ENCODE peak calls at places on chromosomes 13 and 19, in five cellular contexts. J is neuronal stem cell, Z is sigmoid colon, N is Karpas-422, V is GM23338. P is an unnamed sample.

GRCh38 chr13:110001622-110002275 is 215.4 kb upstream of the IRS2 start:
- DNase-seq in J (no peak), Z (no peak), N (no peak), V (no peak), P (no peak)

GRCh38 chr13:106105153-106105552 is 430.3 kb downstream of the EFNB2 start:
- DNase-seq in J (no peak), Z (no peak), N (no peak), V (no peak), P (peak; percentile 87)

GRCh38 chr19:13051581-13052165 is 51.0 kb downstream of the LYL1 start:
- DNase-seq in J (peak; percentile 97), Z (peak; percentile 85), N (no peak), V (peak; percentile 95), P (peak; percentile 85)

GRCh38 chr19:55958356-55958755 is 10.7 kb downstream of the NLRP8 start:
- DNase-seq in J (no peak), Z (no peak), N (no peak), V (no peak), P (no peak)

GRCh38 chr13:61908906-61909305 is 493.3 kb upstream of the PCDH20 start:
- DNase-seq in J (no peak), Z (no peak), N (no peak), V (peak; percentile 54), P (no peak)

GRCh38 chr19:50580970-50581636 is 12.9 kb upstream of the LRRC4B start:
- DNase-seq in J (no peak), Z (no peak), N (no peak), V (no peak), P (no peak)

GRCh38 chr13:45773236-45773635 is 71.1 kb downstream of the CBY2 start:
- DNase-seq in J (no peak), Z (no peak), N (no peak), V (no peak), P (no peak)

GRCh38 chr13:38590796-38591507 is 95.9 kb upstream of the FREM2 start:
- DNase-seq in J (no peak), Z (no peak), N (no peak), V (no peak), P (no peak)

GRCh38 chr19:42111384-42111783 is 20.9 kb downstream of the POU2F2 start:
- DNase-seq in J (no peak), Z (no peak), N (no peak), V (no peak), P (no peak)

GRCh38 chr19:10450853-10451609 is 30.7 kb downstream of the PDE4A start:
- DNase-seq in J (no peak), Z (no peak), N (peak; percentile 94), V (peak; percentile 95), P (no peak)

GRCh38 chr13:61255035-61255796 is 160.4 kb downstream of the PCDH20 start:
- DNase-seq in J (no peak), Z (no peak), N (peak; percentile 53), V (peak; percentile 78), P (no peak)

GRCh38 chr13:56713656-56714055 is 427.1 kb upstream of the PRR20A start:
- DNase-seq in J (no peak), Z (no peak), N (no peak), V (peak; percentile 49), P (no peak)

GRCh38 chr13:110368408-110368807 is 61.3 kb downstream of the COL4A2 start:
- DNase-seq in J (no peak), Z (no peak), N (no peak), V (no peak), P (no peak)

GRCh38 chr19:10332158-10332964 is 968 bp downstream of the RAVER1 start:
- DNase-seq in J (no peak), Z (no peak), N (no peak), V (no peak), P (no peak)

GRCh38 chr19:32165750-32166149 is 179.7 kb upstream of the ZNF507 start:
- DNase-seq in J (no peak), Z (no peak), N (no peak), V (no peak), P (no peak)

GRCh38 chr13:98144501-98145350 is 1.8 kb downstream of the FARP1 start:
- DNase-seq in J (peak; percentile 53), Z (no peak), N (no peak), V (peak; percentile 78), P (peak; percentile 34)

GRCh38 chr19:31261019-31261595 is 88.1 kb downstream of the TSHZ3 start:
- DNase-seq in J (no peak), Z (no peak), N (no peak), V (no peak), P (no peak)

GRCh38 chr19:14528419-14529253 is 758 bp upstream of the TECR start:
- DNase-seq in J (no peak), Z (peak; percentile 75), N (no peak), V (no peak), P (no peak)

GRCh38 chr13:46753137-46753536 is 43.8 kb downstream of the ESD start:
- DNase-seq in J (no peak), Z (no peak), N (no peak), V (no peak), P (no peak)

GRCh38 chr13:87884874-87885273 is 213.7 kb downstream of the SLITRK5 start:
- DNase-seq in J (peak; percentile 15), Z (no peak), N (no peak), V (peak; percentile 40), P (no peak)

GRCh38 chr19:51398096-51398704 is 7.8 kb upstream of the C19orf84 start:
- DNase-seq in J (no peak), Z (no peak), N (peak; percentile 92), V (peak; percentile 70), P (no peak)

GRCh38 chr13:20363604-20364003 is 131.5 kb upstream of the GJB6 start:
- DNase-seq in J (no peak), Z (no peak), N (no peak), V (no peak), P (no peak)

GRCh38 chr13:37906880-37907279 is 37.3 kb upstream of the TRPC4 start:
- DNase-seq in J (no peak), Z (no peak), N (no peak), V (no peak), P (no peak)

GRCh38 chr13:113209336-113209879 is at the start of gene CUL4A:
- DNase-seq in J (peak; percentile 84), Z (peak; percentile 88), N (peak; percentile 88), V (peak; percentile 92), P (peak; percentile 72)

GRCh38 chr13:40377783-40378182 is 288.7 kb downstream of the FOXO1 start:
- DNase-seq in J (no peak), Z (no peak), N (no peak), V (no peak), P (no peak)

GRCh38 chr13:113183450-113184129 is 24.9 kb downstream of the PCID2 start:
- DNase-seq in J (no peak), Z (no peak), N (no peak), V (no peak), P (no peak)

GRCh38 chr19:15759962-15760565 is 22.3 kb downstream of the OR10H3 start:
- DNase-seq in J (no peak), Z (no peak), N (peak; percentile 70), V (no peak), P (peak; percentile 3)

GRCh38 chr13:106488075-106488474 is 47.4 kb downstream of the EFNB2 start:
- DNase-seq in J (no peak), Z (no peak), N (no peak), V (no peak), P (no peak)

GRCh38 chr13:111506621-111507020 is 186.2 kb downstream of the TEX29 start:
- DNase-seq in J (no peak), Z (no peak), N (no peak), V (no peak), P (no peak)

GRCh38 chr13:109606404-109607028 is 179.9 kb downstream of the IRS2 start:
- DNase-seq in J (no peak), Z (no peak), N (no peak), V (no peak), P (no peak)

GRCh38 chr13:24511824-24512207 is 762 bp downstream of the PARP4 start:
- DNase-seq in J (no peak), Z (no peak), N (peak; percentile 72), V (no peak), P (no peak)

GRCh38 chr19:38949580-38950367 is 19.0 kb downstream of the MRPS12 start:
- DNase-seq in J (peak; percentile 80), Z (peak; percentile 90), N (no peak), V (peak; percentile 100), P (peak; percentile 91)
- H3K4me3 ChIP-seq in J (peak overlapping the region; percentile 77), Z (peak overlapping the region; percentile 33), N (no peak overlapping the region), V (peak overlapping the region; percentile 78), P (peak overlapping the region; percentile 50)

DNA sequence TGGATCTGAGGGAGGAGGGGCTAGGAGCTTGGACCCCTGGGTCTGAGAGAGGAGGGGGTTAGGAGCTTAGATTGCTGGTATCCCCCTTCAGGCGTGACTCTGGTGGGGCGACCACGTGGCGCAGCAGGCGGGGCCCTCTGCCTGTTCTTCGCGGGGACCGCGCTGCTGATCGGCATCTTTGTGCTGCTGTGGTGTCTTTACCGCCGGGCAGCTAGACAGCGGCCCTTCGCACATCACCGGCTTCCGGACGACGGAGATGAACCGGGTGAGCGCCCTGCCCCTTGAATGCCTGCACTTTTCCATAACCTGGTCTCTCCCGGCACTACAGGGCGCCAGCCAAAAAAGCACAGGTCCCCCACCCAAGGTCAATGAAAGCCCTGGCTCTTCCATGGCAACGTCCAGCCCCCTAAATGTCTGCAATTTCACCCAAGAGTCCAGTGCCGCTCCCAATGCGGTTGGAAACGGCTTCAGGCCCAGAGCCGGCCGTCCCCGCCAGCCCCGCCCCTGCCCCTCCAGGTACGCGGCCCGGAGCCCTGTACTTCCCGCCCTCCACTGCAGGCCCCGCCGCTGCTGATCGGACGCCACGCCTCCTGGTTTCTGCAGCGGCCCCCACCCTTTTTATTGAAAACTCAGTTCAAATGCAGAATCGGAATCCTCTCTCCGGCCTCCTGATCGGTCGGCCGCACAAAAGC is 2.8 kb downstream of the GFY start:
- DNase-seq in J (no peak), Z (no peak), N (peak; percentile 78), V (peak; percentile 88), P (peak; percentile 43)
- H3K27me3 ChIP-seq in J (peaks cover 96% of the 10 kb centered on the region), Z (peaks cover 100% of the 10 kb centered on the region), N (no peaks in the 10 kb centered on the region), V (peaks cover 81% of the 10 kb centered on the region), P (peaks cover 79% of the 10 kb centered on the region)

GRCh38 chr13:35213911-35214310 is 262.6 kb downstream of the MAB21L1 start:
- DNase-seq in J (no peak), Z (no peak), N (no peak), V (no peak), P (no peak)
- H3K4me3 ChIP-seq in J (no peak overlapping the region), Z (no peak overlapping the region), N (no peak overlapping the region), V (no peak overlapping the region), P (no peak overlapping the region)

GRCh38 chr13:44307255-44307654 is 66.4 kb upstream of the SERP2 start:
- DNase-seq in J (no peak), Z (no peak), N (no peak), V (no peak), P (no peak)

GRCh38 chr13:44306401-44307192 is 67.0 kb upstream of the SERP2 start:
- DNase-seq in J (peak; percentile 17), Z (peak; percentile 90), N (no peak), V (peak; percentile 62), P (peak; percentile 62)

GRCh38 chr13:44308352-44308751 is 65.3 kb upstream of the SERP2 start:
- DNase-seq in J (no peak), Z (no peak), N (no peak), V (no peak), P (no peak)

GRCh38 chr13:44305845-44306244 is 67.8 kb upstream of the SERP2 start:
- DNase-seq in J (peak; percentile 6), Z (no peak), N (no peak), V (peak; percentile 19), P (peak; percentile 12)

DNA sequence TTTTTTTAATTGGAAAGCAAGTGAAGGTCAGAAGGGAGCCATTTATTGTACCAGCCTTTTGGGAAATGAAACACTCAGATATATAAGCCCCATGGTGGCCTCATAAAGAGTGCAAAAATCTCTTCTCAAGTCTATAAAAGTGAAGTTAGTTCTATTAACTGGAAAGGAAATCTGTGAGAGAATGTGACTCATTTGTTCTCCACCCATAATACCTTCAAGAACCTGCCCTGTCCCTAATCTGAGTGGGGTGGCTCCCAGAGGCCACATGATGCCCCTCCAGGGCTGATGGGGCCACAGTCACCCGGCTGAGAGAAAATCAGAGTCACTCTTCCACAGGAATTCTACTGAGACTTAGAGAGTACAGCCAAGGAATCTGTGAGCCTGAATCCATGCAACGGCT is 65.8 kb upstream of the SERP2 start:
- DNase-seq in J (no peak), Z (no peak), N (no peak), V (no peak), P (peak; percentile 27)
- H3K27me3 ChIP-seq in J (no peaks in the 10 kb centered on the region), Z (no peaks in the 10 kb centered on the region), N (no peaks in the 10 kb centered on the region), V (peaks cover 36% of the 10 kb centered on the region), P (no peaks in the 10 kb centered on the region)

P was measured in PC-9.